ENCODE peak calls at places on chromosome 22, in eight cellular contexts. L is neural progenitor cell; A is heart right ventricle; I is colonic mucosa; J is A549; Z is CD8-positive, alpha-beta memory T cell; U is PC-3; G is pancreas. N is an unnamed sample.

GRCh38 chr22:28773461-28773867 is 969 bp downstream of the CCDC117 start:
- DNase-seq in J (peak; percentile 8), L (no peak), Z (no peak), U (no peak), I (no peak), A (no peak), G (no peak), N (no peak)

GRCh38 chr22:17778412-17778976 is 4.2 kb upstream of the BID start:
- DNase-seq in L (no peak), G (no peak), I (no peak), J (no peak), U (no peak), A (no peak), Z (no peak), N (no peak)

GRCh38 chr22:33565580-33565995 is 354.7 kb downstream of the LARGE1 start:
- DNase-seq in I (no peak), A (peak; percentile 13), Z (no peak), G (no peak), J (no peak), L (no peak), U (no peak), N (no peak)

GRCh38 chr22:29167032-29167911 is 38.4 kb upstream of the EMID1 start:
- DNase-seq in Z (peak; percentile 20), A (no peak), J (no peak), U (no peak), I (no peak), L (no peak), G (no peak), N (no peak)

GRCh38 chr22:17232406-17232805 is 13.2 kb upstream of the ADA2 start:
- DNase-seq in A (no peak), U (no peak), Z (no peak), I (no peak), L (peak; percentile 29), G (no peak), J (no peak), N (no peak)

GRCh38 chr22:28024422-28024888 is 105.4 kb upstream of the PITPNB start:
- DNase-seq in J (no peak), A (no peak), Z (no peak), I (peak; percentile 9), G (no peak), L (no peak), U (no peak), N (peak; percentile 17)

GRCh38 chr22:34814260-34814659 is 251.7 kb upstream of the ISX start:
- DNase-seq in U (no peak), J (no peak), I (no peak), L (no peak), G (no peak), Z (no peak), A (no peak), N (no peak)

GRCh38 chr22:31945971-31946680 is 1.8 kb downstream of the YWHAH start:
- DNase-seq in A (no peak), G (no peak), Z (no peak), J (no peak), I (no peak), U (no peak), L (peak; percentile 39), N (no peak)

GRCh38 chr22:22816171-22816514 is 71.5 kb upstream of the IGLL5 start:
- DNase-seq in J (no peak), I (no peak), U (no peak), G (no peak), Z (no peak), L (no peak), A (no peak), N (no peak)

GRCh38 chr22:34886391-34886790 is 179.6 kb upstream of the ISX start:
- DNase-seq in Z (no peak), A (no peak), G (no peak), J (no peak), L (no peak), U (no peak), I (no peak), N (no peak)

GRCh38 chr22:47452184-47452583 is 689.7 kb downstream of the TBC1D22A start:
- DNase-seq in I (no peak), L (no peak), G (no peak), U (peak; percentile 39), J (peak; percentile 10), A (no peak), Z (no peak), N (no peak)

GRCh38 chr22:17678817-17679385 is 40.3 kb downstream of the BCL2L13 start:
- DNase-seq in L (no peak), J (no peak), I (no peak), A (no peak), U (no peak), G (no peak), Z (no peak), N (no peak)

GRCh38 chr22:17436382-17436951 is 67.2 kb downstream of the CECR2 start:
- DNase-seq in U (no peak), L (peak; percentile 44), G (no peak), I (no peak), A (peak; percentile 9), Z (no peak), J (no peak), N (no peak)

GRCh38 chr22:23912293-23912903 is 18.2 kb downstream of the MIF start:
- DNase-seq in L (no peak), U (no peak), G (no peak), J (no peak), Z (no peak), I (no peak), A (no peak), N (peak; percentile 9)

GRCh38 chr22:28341001-28341400 is 338.6 kb downstream of the TTC28 start:
- DNase-seq in I (no peak), A (no peak), J (no peak), G (no peak), L (no peak), U (peak; percentile 4), Z (no peak), N (no peak)

GRCh38 chr22:42997577-42997976 is 17.4 kb downstream of the PACSIN2 start:
- DNase-seq in J (no peak), I (no peak), Z (no peak), L (no peak), A (no peak), G (no peak), U (no peak), N (no peak)
- H3K4me1 ChIP-seq in J (peaks cover 90% of the 10 kb centered on the region), I (peaks cover 38% of the 10 kb centered on the region), Z (peaks cover 20% of the 10 kb centered on the region), L (peaks cover 12% of the 10 kb centered on the region), A (peaks cover 62% of the 10 kb centered on the region), G (peaks cover 77% of the 10 kb centered on the region), U (peaks cover 60% of the 10 kb centered on the region), N (peaks cover 28% of the 10 kb centered on the region)

GRCh38 chr22:43314611-43315010 is 28.6 kb downstream of the SCUBE1 start:
- DNase-seq in Z (no peak), I (no peak), U (no peak), J (no peak), G (no peak), L (no peak), A (no peak), N (no peak)
- H3K27ac ChIP-seq in Z (no peak overlapping the region), I (no peak overlapping the region), U (no peak overlapping the region), J (no peak overlapping the region), G (no peak overlapping the region), L (no peak overlapping the region), A (no peak overlapping the region), N (no peak overlapping the region)

DNA sequence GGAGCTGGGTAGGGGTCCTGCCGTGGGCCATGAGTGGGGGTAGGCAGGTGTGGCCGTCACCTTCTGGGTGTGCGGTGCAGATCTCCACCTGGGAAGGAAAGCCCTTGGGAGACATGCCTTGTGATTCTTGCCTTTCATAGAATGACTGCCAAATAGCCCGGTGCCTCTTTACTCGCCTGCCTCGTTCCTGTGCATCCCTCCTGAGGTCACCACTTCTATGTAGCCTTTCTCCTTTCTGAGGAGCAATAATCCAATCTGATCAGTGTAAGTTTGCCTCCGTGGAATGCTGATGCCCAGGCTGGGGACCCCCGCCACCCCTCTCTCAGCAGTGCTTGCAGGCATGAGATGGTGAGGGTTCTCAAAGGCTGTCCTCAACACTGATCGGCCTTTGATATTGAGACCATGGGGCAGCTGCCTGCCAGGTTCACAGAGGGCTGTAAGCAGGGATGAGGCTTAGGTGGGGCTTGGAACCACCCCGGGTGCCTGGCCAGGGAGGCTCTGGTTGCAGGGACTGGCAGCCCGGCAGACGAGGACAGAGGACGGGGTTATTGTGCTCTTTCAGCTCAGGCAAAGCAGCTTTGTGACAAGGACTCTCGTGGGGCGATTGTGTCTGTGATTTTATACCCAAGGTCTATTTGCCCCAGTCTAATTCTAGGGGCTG is 86.1 kb upstream of the WNT7B start:
- DNase-seq in G (peak; percentile 55), Z (no peak), J (no peak), U (no peak), I (no peak), A (no peak), L (no peak), N (peak; percentile 14)
- H3K4me1 ChIP-seq in G (peaks cover 68% of the 10 kb centered on the region), Z (peaks cover 10% of the 10 kb centered on the region), J (peaks cover 19% of the 10 kb centered on the region), U (peaks cover 61% of the 10 kb centered on the region), I (peaks cover 14% of the 10 kb centered on the region), A (peaks cover 70% of the 10 kb centered on the region), L (no peaks in the 10 kb centered on the region), N (peaks cover 32% of the 10 kb centered on the region)

DNA sequence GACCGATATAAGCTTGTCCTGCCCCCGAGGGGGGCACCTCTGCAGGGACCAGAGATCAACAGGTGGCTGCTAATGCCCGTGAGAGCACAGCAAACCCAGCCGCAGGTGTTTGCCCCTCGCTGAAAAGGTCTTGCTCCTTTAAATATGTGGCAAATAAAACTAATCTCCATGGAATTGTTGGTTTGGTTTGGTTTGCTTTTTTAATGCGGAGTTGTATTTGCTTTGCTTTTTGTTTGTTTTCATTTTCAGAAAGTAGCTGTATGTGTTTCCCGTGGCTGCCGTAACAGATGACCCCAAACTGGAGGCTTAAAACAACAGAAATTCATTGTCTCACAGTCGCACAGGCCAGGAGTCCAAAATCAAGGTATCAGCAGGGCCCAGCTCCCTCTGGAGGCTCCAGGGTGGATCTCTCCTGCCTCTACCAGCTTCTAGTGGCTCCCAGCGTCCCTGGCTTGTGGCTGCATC is 93.0 kb downstream of the CELSR1 start:
- DNase-seq in J (no peak), Z (no peak), U (no peak), A (no peak), I (peak; percentile 44), L (no peak), G (no peak), N (no peak)
- H3K27ac ChIP-seq in J (no peak overlapping the region), Z (no peak overlapping the region), U (no peak overlapping the region), A (no peak overlapping the region), I (peak overlapping the region; percentile 9), L (no peak overlapping the region), G (no peak overlapping the region), N (no peak overlapping the region)

DNA sequence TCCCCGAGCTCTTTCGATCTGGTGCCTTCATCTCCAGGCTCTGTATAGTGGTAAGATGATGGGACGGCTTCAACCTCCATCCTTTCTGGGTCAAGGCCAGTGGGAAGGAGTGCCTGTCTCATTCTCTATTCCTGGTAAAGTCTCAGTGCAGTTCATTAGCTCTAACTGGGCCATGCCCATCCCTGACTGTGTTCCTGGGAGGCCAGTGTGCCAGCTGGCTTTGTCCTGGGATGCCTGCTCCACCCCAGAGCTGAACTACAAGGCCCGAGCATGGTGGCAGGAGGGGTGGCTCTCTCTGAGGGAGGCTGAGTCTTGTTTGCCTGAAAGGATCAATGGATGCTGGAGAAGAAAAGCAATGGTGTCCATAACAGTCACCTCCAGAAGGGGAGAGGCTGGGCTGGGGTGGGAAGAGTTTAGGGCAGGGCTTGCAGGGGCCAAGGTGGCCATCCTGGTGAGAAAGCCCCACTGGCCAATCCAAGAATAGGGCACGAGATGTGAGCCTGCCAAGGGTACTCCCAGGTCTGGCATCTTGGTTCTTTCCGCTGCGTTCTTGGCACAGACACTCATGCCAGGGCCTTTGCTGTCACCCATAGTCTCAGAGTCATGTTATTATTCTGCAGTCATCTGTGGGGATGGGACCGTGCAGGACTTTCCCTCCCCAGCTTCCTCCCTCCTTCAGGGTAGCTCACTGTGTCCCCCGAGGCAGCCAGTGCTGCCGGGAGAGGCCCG is 60.1 kb downstream of the PARVB start:
- DNase-seq in Z (no peak), J (no peak), I (no peak), U (no peak), L (no peak), G (no peak), A (no peak), N (no peak)
- H3K4me1 ChIP-seq in Z (no peaks in the 10 kb centered on the region), J (peaks cover 6% of the 10 kb centered on the region), I (no peaks in the 10 kb centered on the region), U (no peaks in the 10 kb centered on the region), L (peaks cover 26% of the 10 kb centered on the region), G (no peaks in the 10 kb centered on the region), A (peaks cover 9% of the 10 kb centered on the region), N (peaks cover 19% of the 10 kb centered on the region)

N was measured in ovary.